ENCODE peak calls at places on chromosome 16, in ten cellular contexts. T is neural progenitor cell; R is NT2/D1; H is activated CD4-positive, alpha-beta T cell treated with anti-CD3 and anti-CD28 coated beads for 36 hours; A is frontal cortex; F is H54; E is stimulated activated CD8-positive, alpha-beta memory T cell treated with anti-CD3 and anti-CD28 coated beads, Interleukin-4, amount 100 ng/mL, for 48 hours; M is activated T-cell treated with anti-CD3 and anti-CD28 coated beads for 48 hours; W is AG08395; K is small intestine. U is an unnamed sample.

GRCh38 chr16:75519175-75519574 is 16.7 kb downstream of the CHST5 start:
- DNase-seq in F (no peak), T (no peak), A (no peak), M (no peak), R (no peak), E (no peak), K (no peak), H (no peak), W (no peak), U (no peak)

GRCh38 chr16:60419859-60420258 is 1616.4 kb downstream of the CDH8 start:
- DNase-seq in M (no peak), R (no peak), H (no peak), F (no peak), A (no peak), T (no peak), E (no peak), W (no peak), K (no peak), U (no peak)

GRCh38 chr16:10964891-10965326 is 20.5 kb downstream of the CLEC16A start:
- DNase-seq in K (no peak), H (peak; percentile 83), E (peak; percentile 75), M (peak; percentile 50), W (no peak), A (no peak), R (no peak), T (no peak), F (no peak), U (no peak)

GRCh38 chr16:66511615-66512500 is 38.1 kb downstream of the TK2 start:
- DNase-seq in W (peak; percentile 85), H (no peak), R (peak; percentile 82), K (no peak), F (peak; percentile 64), A (no peak), M (no peak), T (peak; percentile 33), E (no peak), U (no peak)

GRCh38 chr16:67336111-67336510 is 9.5 kb downstream of the LRRC36 start:
- DNase-seq in M (no peak), R (no peak), K (no peak), W (no peak), T (no peak), F (no peak), H (no peak), A (no peak), E (no peak), U (no peak)

GRCh38 chr16:47612711-47613110 is 151.6 kb downstream of the PHKB start:
- DNase-seq in K (no peak), H (no peak), M (no peak), T (no peak), E (no peak), F (no peak), A (no peak), R (no peak), W (no peak), U (no peak)

GRCh38 chr16:50996166-50996565 is 154.9 kb downstream of the SALL1 start:
- DNase-seq in K (no peak), E (no peak), W (no peak), A (no peak), H (no peak), R (no peak), M (no peak), T (no peak), F (no peak), U (no peak)

GRCh38 chr16:67055712-67056487 is 27.0 kb downstream of the CBFB start:
- DNase-seq in F (peak; percentile 72), A (no peak), K (peak; percentile 9), M (no peak), T (no peak), W (peak; percentile 94), H (peak; percentile 34), E (no peak), R (no peak), U (no peak)

GRCh38 chr16:24035127-24035842 is 199.5 kb downstream of the PRKCB start:
- DNase-seq in K (no peak), F (no peak), R (no peak), A (no peak), W (no peak), M (no peak), E (peak; percentile 34), H (no peak), T (peak; percentile 14), U (no peak)

GRCh38 chr16:73126453-73126853 is 78.5 kb upstream of the ZFHX3 start:
- DNase-seq in H (no peak), W (peak; percentile 63), T (no peak), A (no peak), E (no peak), R (no peak), K (no peak), F (no peak), M (no peak), U (no peak)

GRCh38 chr16:78607022-78607421 is 507.6 kb downstream of the WWOX start:
- DNase-seq in F (no peak), W (no peak), E (no peak), H (no peak), T (no peak), K (no peak), A (no peak), M (no peak), R (no peak), U (no peak)

GRCh38 chr16:14249291-14250032 is 178.3 kb downstream of the MRTFB start:
- DNase-seq in R (peak; percentile 16), A (no peak), K (peak; percentile 44), T (peak; percentile 39), E (peak; percentile 65), M (peak; percentile 12), W (peak; percentile 56), H (peak; percentile 65), F (peak; percentile 31), U (peak; percentile 25)

GRCh38 chr16:3171855-3172593 is 16.0 kb upstream of the OR1F1 start:
- DNase-seq in M (peak; percentile 67), A (no peak), E (peak; percentile 85), T (peak; percentile 49), W (no peak), F (no peak), K (no peak), R (no peak), H (peak; percentile 79), U (no peak)

GRCh38 chr16:11972128-11972527 is 4.4 kb upstream of the SNX29 start:
- DNase-seq in T (no peak), A (no peak), H (no peak), K (peak; percentile 4), W (no peak), M (no peak), F (no peak), R (no peak), E (no peak), U (no peak)

GRCh38 chr16:49463529-49463928 is 89.9 kb downstream of the C16orf78 start:
- DNase-seq in A (no peak), E (peak; percentile 64), M (peak; percentile 35), W (no peak), T (peak; percentile 71), H (peak; percentile 86), R (no peak), F (no peak), K (peak; percentile 72), U (peak; percentile 75)

GRCh38 chr16:75931043-75931442 is 204.8 kb upstream of the CPHXL start:
- DNase-seq in A (no peak), K (no peak), F (no peak), R (no peak), E (no peak), M (no peak), T (no peak), H (no peak), W (no peak), U (no peak)

GRCh38 chr16:68283840-68284595 is 19.7 kb downstream of the SLC7A6 start:
- DNase-seq in W (peak; percentile 31), M (no peak), T (no peak), A (no peak), R (no peak), F (no peak), H (peak; percentile 46), E (no peak), K (no peak), U (no peak)

GRCh38 chr16:53518550-53519416 is 15.8 kb upstream of the AKTIP start:
- DNase-seq in H (peak; percentile 84), A (no peak), F (no peak), T (no peak), W (no peak), R (no peak), E (peak; percentile 81), K (peak; percentile 56), M (peak; percentile 67), U (peak; percentile 79)

GRCh38 chr16:11670171-11671131 is 2.2 kb downstream of the SNN start:
- DNase-seq in E (no peak), W (no peak), A (no peak), T (no peak), M (no peak), K (no peak), F (no peak), H (peak; percentile 45), R (no peak), U (no peak)

U was measured in GM18507.